ENCODE peak calls at places on chromosomes 11 and 22, in four cellular contexts. L, V, I and T are unnamed samples.

GRCh38 chr22:48880749-48881148 is 946.9 kb downstream of the BRD1 start:
- DNase-seq in L (no peak), V (no peak), I (no peak), T (no peak)

GRCh38 chr11:72781313-72782080 is 12.3 kb downstream of the STARD10 start:
- DNase-seq in L (no peak), V (peak), I (no peak), T (peak)

GRCh38 chr11:7444582-7444981 is 40.7 kb upstream of the OLFML1 start:
- DNase-seq in L (no peak), V (no peak), I (no peak), T (no peak)

GRCh38 chr11:6433998-6434650 is 6.7 kb downstream of the HPX start:
- DNase-seq in L (no peak), V (no peak), I (no peak), T (no peak)

GRCh38 chr22:19713650-19714319 is 518 bp upstream of the SEPTIN5 start:
- DNase-seq in L (no peak), V (no peak), I (no peak), T (no peak)

GRCh38 chr11:7422544-7423331 is 62.6 kb upstream of the OLFML1 start:
- DNase-seq in L (no peak), V (no peak), I (no peak), T (no peak)

GRCh38 chr11:67416416-67417335 is 1.2 kb downstream of the CARNS1 start:
- DNase-seq in L (no peak), V (peak), I (peak), T (peak)

GRCh38 chr22:47355388-47355725 is 592.9 kb downstream of the TBC1D22A start:
- DNase-seq in L (no peak), V (no peak), I (no peak), T (no peak)

GRCh38 chr11:111694851-111695250 is 71.3 kb downstream of the PPP2R1B start:
- DNase-seq in L (no peak), V (no peak), I (peak), T (no peak)

GRCh38 chr11:2652362-2652761 is 47.4 kb downstream of the KCNQ1OT1 start:
- DNase-seq in L (no peak), V (no peak), I (no peak), T (no peak)

GRCh38 chr22:44329179-44329796 is 16.5 kb upstream of the SHISAL1 start:
- DNase-seq in L (no peak), V (peak), I (no peak), T (no peak)

GRCh38 chr11:86208572-86208971 is 36.0 kb upstream of the EED start:
- DNase-seq in L (no peak), V (no peak), I (no peak), T (no peak)

GRCh38 chr11:8263769-8264410 is at the start of gene LMO1:
- DNase-seq in L (peak), V (peak), I (peak), T (peak)

GRCh38 chr11:69115586-69116560 is 39.9 kb upstream of the SMIM38 start:
- DNase-seq in L (no peak), V (no peak), I (no peak), T (no peak)

GRCh38 chr11:131689049-131689925 is 318.9 kb downstream of the NTM start:
- DNase-seq in L (no peak), V (no peak), I (no peak), T (no peak)

GRCh38 chr11:123430736-123431356 is 777 bp downstream of the GRAMD1B start:
- DNase-seq in L (no peak), V (peak), I (peak), T (peak)

GRCh38 chr22:40560994-40561515 is 75.5 kb downstream of the MRTFA start:
- DNase-seq in L (no peak), V (no peak), I (no peak), T (no peak)

GRCh38 chr22:47408409-47408808 is 646.0 kb downstream of the TBC1D22A start:
- DNase-seq in L (no peak), V (no peak), I (no peak), T (no peak)

GRCh38 chr11:100810666-100811065 is 123.6 kb downstream of the ARHGAP42 start:
- DNase-seq in L (no peak), V (no peak), I (no peak), T (no peak)

GRCh38 chr22:47175761-47176359 is 413.4 kb downstream of the TBC1D22A start:
- DNase-seq in L (no peak), V (no peak), I (no peak), T (no peak)

GRCh38 chr11:11998091-11998781 is 10.2 kb downstream of the DKK3 start:
- DNase-seq in L (peak), V (no peak), I (peak), T (no peak)

GRCh38 chr11:109994896-109995295 is 98.3 kb upstream of the ZC3H12C start:
- DNase-seq in L (no peak), V (no peak), I (no peak), T (no peak)

GRCh38 chr22:36397081-36397766 is 9.5 kb upstream of the MYH9 start:
- DNase-seq in L (no peak), V (no peak), I (peak), T (no peak)

GRCh38 chr11:33691051-33691864 is 9.4 kb downstream of the C11orf91 start:
- DNase-seq in L (no peak), V (no peak), I (no peak), T (no peak)

GRCh38 chr11:691710-692590 is 3.1 kb downstream of the DEAF1 start:
- DNase-seq in L (no peak), V (no peak), I (no peak), T (no peak)

GRCh38 chr11:70305501-70305900 is 35.0 kb downstream of the PPFIA1 start:
- DNase-seq in L (no peak), V (no peak), I (no peak), T (no peak)

GRCh38 chr22:27670701-27671412 is 130.7 kb downstream of the MN1 start:
- DNase-seq in L (no peak), V (no peak), I (no peak), T (no peak)

GRCh38 chr11:35136311-35136710 is 2.7 kb upstream of the CD44 start:
- DNase-seq in L (no peak), V (no peak), I (no peak), T (no peak)